ENCODE peak calls at places on chromosomes 1 and 21, in eight cellular contexts. One of them, this sample, is unnamed.

GRCh38 chr1:86515597-86515996 is 31.3 kb upstream of the CLCA4 start:
- DNase-seq in stomach: no peak
- DNase-seq in tibial artery: no peak
- DNase-seq in ovary: no peak
- DNase-seq in body of pancreas: no peak
- DNase-seq in lower lobe of right lung: no peak
- DNase-seq in A673: peak; percentile 29
- DNase-seq in PC-3: peak; percentile 62
- DNase-seq in this sample: no peak

GRCh38 chr1:55131801-55132200 is 83.4 kb downstream of the USP24 start:
- DNase-seq in stomach: no peak
- DNase-seq in tibial artery: no peak
- DNase-seq in ovary: no peak
- DNase-seq in body of pancreas: no peak
- DNase-seq in lower lobe of right lung: no peak
- DNase-seq in A673: no peak
- DNase-seq in PC-3: peak; percentile 49
- DNase-seq in this sample: peak; percentile 66

GRCh38 chr1:150017206-150017750 is 6.8 kb upstream of the OTUD7B start:
- DNase-seq in stomach: peak; percentile 63
- DNase-seq in tibial artery: no peak
- DNase-seq in ovary: no peak
- DNase-seq in body of pancreas: peak; percentile 29
- DNase-seq in lower lobe of right lung: peak; percentile 53
- DNase-seq in A673: no peak
- DNase-seq in PC-3: peak; percentile 38
- DNase-seq in this sample: no peak

GRCh38 chr1:23772049-23772853 is 6.0 kb upstream of the PITHD1 start:
- DNase-seq in stomach: peak; percentile 94
- DNase-seq in tibial artery: peak; percentile 90
- DNase-seq in ovary: peak; percentile 87
- DNase-seq in body of pancreas: peak; percentile 88
- DNase-seq in lower lobe of right lung: peak; percentile 92
- DNase-seq in A673: peak; percentile 88
- DNase-seq in PC-3: peak; percentile 88
- DNase-seq in this sample: peak; percentile 88

GRCh38 chr1:165645654-165646366 is 14.8 kb downstream of the MGST3 start:
- DNase-seq in stomach: peak; percentile 79
- DNase-seq in tibial artery: no peak
- DNase-seq in ovary: no peak
- DNase-seq in body of pancreas: peak; percentile 49
- DNase-seq in lower lobe of right lung: no peak
- DNase-seq in A673: peak; percentile 64
- DNase-seq in PC-3: peak; percentile 44
- DNase-seq in this sample: no peak

GRCh38 chr1:155320661-155321576 is at the start of gene RUSC1:
- DNase-seq in stomach: peak; percentile 75
- DNase-seq in tibial artery: peak; percentile 82
- DNase-seq in ovary: peak; percentile 83
- DNase-seq in body of pancreas: peak; percentile 61
- DNase-seq in lower lobe of right lung: peak; percentile 84
- DNase-seq in A673: peak; percentile 84
- DNase-seq in PC-3: peak; percentile 41
- DNase-seq in this sample: peak; percentile 47

GRCh38 chr1:156002182-156002911 is 18.4 kb downstream of the SSR2 start:
- DNase-seq in stomach: no peak
- DNase-seq in tibial artery: no peak
- DNase-seq in ovary: no peak
- DNase-seq in body of pancreas: no peak
- DNase-seq in lower lobe of right lung: peak; percentile 56
- DNase-seq in A673: no peak
- DNase-seq in PC-3: no peak
- DNase-seq in this sample: no peak

GRCh38 chr1:167136191-167136614 is 42.3 kb downstream of the STYXL2 start:
- DNase-seq in stomach: no peak
- DNase-seq in tibial artery: no peak
- DNase-seq in ovary: no peak
- DNase-seq in body of pancreas: no peak
- DNase-seq in lower lobe of right lung: no peak
- DNase-seq in A673: peak; percentile 36
- DNase-seq in PC-3: peak; percentile 65
- DNase-seq in this sample: peak; percentile 60

GRCh38 chr1:17795836-17796645 is 40.9 kb downstream of the ACTL8 start:
- DNase-seq in stomach: no peak
- DNase-seq in tibial artery: no peak
- DNase-seq in ovary: no peak
- DNase-seq in body of pancreas: no peak
- DNase-seq in lower lobe of right lung: no peak
- DNase-seq in A673: peak; percentile 18
- DNase-seq in PC-3: no peak
- DNase-seq in this sample: no peak

GRCh38 chr1:192175971-192176370 is 17.7 kb downstream of the RGS18 start:
- DNase-seq in stomach: no peak
- DNase-seq in tibial artery: no peak
- DNase-seq in ovary: no peak
- DNase-seq in body of pancreas: no peak
- DNase-seq in lower lobe of right lung: no peak
- DNase-seq in A673: no peak
- DNase-seq in PC-3: no peak
- DNase-seq in this sample: no peak

GRCh38 chr1:76115186-76115585 is 40.6 kb downstream of the ST6GALNAC3 start:
- DNase-seq in stomach: no peak
- DNase-seq in tibial artery: no peak
- DNase-seq in ovary: no peak
- DNase-seq in body of pancreas: no peak
- DNase-seq in lower lobe of right lung: no peak
- DNase-seq in A673: no peak
- DNase-seq in PC-3: no peak
- DNase-seq in this sample: no peak

GRCh38 chr21:21921410-21922232 is 923.4 kb downstream of the NCAM2 start:
- DNase-seq in stomach: no peak
- DNase-seq in tibial artery: no peak
- DNase-seq in ovary: no peak
- DNase-seq in body of pancreas: peak; percentile 16
- DNase-seq in lower lobe of right lung: no peak
- DNase-seq in A673: peak; percentile 34
- DNase-seq in PC-3: peak; percentile 65
- DNase-seq in this sample: no peak

GRCh38 chr1:177913762-177914540 is 55.9 kb downstream of the SEC16B start:
- DNase-seq in stomach: peak; percentile 65
- DNase-seq in tibial artery: no peak
- DNase-seq in ovary: no peak
- DNase-seq in body of pancreas: peak; percentile 24
- DNase-seq in lower lobe of right lung: no peak
- DNase-seq in A673: peak; percentile 84
- DNase-seq in PC-3: peak; percentile 22
- DNase-seq in this sample: peak; percentile 24

GRCh38 chr1:25451903-25452302 is 21.2 kb downstream of the MACO1 start:
- DNase-seq in stomach: no peak
- DNase-seq in tibial artery: no peak
- DNase-seq in ovary: no peak
- DNase-seq in body of pancreas: no peak
- DNase-seq in lower lobe of right lung: no peak
- DNase-seq in A673: no peak
- DNase-seq in PC-3: no peak
- DNase-seq in this sample: no peak
- H3K27ac ChIP-seq in stomach: no peak overlapping the region
- H3K27ac ChIP-seq in tibial artery: no peak overlapping the region
- H3K27ac ChIP-seq in ovary: no peak overlapping the region
- H3K27ac ChIP-seq in body of pancreas: no peak overlapping the region
- H3K27ac ChIP-seq in lower lobe of right lung: no peak overlapping the region
- H3K27ac ChIP-seq in A673: no peak overlapping the region
- H3K27ac ChIP-seq in PC-3: no peak overlapping the region
- H3K27ac ChIP-seq in this sample: no peak overlapping the region

GRCh38 chr1:232628335-232629214 is 1.4 kb downstream of the SIPA1L2 start:
- DNase-seq in stomach: no peak
- DNase-seq in tibial artery: no peak
- DNase-seq in ovary: no peak
- DNase-seq in body of pancreas: no peak
- DNase-seq in lower lobe of right lung: no peak
- DNase-seq in A673: peak; percentile 71
- DNase-seq in PC-3: peak; percentile 75
- DNase-seq in this sample: no peak
- TF ChIP-seq CTCF in stomach: no peak
- TF ChIP-seq CTCF in tibial artery: no peak
- TF ChIP-seq CTCF in ovary: peak; percentile 32
- TF ChIP-seq CTCF in body of pancreas: no peak
- TF ChIP-seq CTCF in lower lobe of right lung: peak; percentile 41
- TF ChIP-seq CTCF in A673: peak; percentile 56
- TF ChIP-seq CTCF in PC-3: peak; percentile 67
- TF ChIP-seq CTCF in this sample: peak; percentile 38

DNA sequence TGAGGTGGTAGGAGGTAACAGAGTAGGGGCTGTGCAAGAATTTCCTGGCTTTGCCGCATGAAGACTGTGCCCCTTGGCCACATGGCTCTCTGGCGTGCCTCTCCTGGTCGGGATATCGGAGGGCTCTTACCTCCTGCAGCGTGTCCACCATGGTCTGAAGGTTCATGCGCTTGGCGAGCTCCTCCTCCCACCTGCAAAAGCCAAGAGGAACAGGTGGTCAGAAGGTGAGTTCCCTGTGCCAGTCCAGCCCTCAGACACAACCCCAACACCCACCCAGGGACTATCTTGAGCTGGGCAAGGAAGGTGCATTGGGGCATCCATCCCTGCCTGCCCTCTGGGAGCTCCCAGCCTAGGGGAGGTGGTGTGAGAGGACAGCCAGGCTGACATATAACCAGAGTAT is 18.6 kb upstream of the ALDH4A1 start:
- DNase-seq in stomach: no peak
- DNase-seq in tibial artery: no peak
- DNase-seq in ovary: no peak
- DNase-seq in body of pancreas: no peak
- DNase-seq in lower lobe of right lung: no peak
- DNase-seq in A673: no peak
- DNase-seq in PC-3: no peak
- DNase-seq in this sample: no peak
- H3K27ac ChIP-seq in stomach: no peak overlapping the region
- H3K27ac ChIP-seq in tibial artery: peak overlapping the region; percentile 95
- H3K27ac ChIP-seq in ovary: no peak overlapping the region
- H3K27ac ChIP-seq in body of pancreas: no peak overlapping the region
- H3K27ac ChIP-seq in lower lobe of right lung: no peak overlapping the region
- H3K27ac ChIP-seq in A673: no peak overlapping the region
- H3K27ac ChIP-seq in PC-3: peak overlapping the region; percentile 92
- H3K27ac ChIP-seq in this sample: no peak overlapping the region

GRCh38 chr1:210706246-210706645 is 377.5 kb downstream of the HHAT start:
- DNase-seq in stomach: no peak
- DNase-seq in tibial artery: no peak
- DNase-seq in ovary: no peak
- DNase-seq in body of pancreas: no peak
- DNase-seq in lower lobe of right lung: no peak
- DNase-seq in A673: no peak
- DNase-seq in PC-3: no peak
- DNase-seq in this sample: no peak

GRCh38 chr1:210715072-210715471 is 386.4 kb downstream of the HHAT start:
- DNase-seq in stomach: no peak
- DNase-seq in tibial artery: no peak
- DNase-seq in ovary: no peak
- DNase-seq in body of pancreas: no peak
- DNase-seq in lower lobe of right lung: no peak
- DNase-seq in A673: peak; percentile 6
- DNase-seq in PC-3: no peak
- DNase-seq in this sample: no peak

GRCh38 chr1:210707300-210707699 is 378.6 kb downstream of the HHAT start:
- DNase-seq in stomach: no peak
- DNase-seq in tibial artery: no peak
- DNase-seq in ovary: no peak
- DNase-seq in body of pancreas: no peak
- DNase-seq in lower lobe of right lung: no peak
- DNase-seq in A673: no peak
- DNase-seq in PC-3: no peak
- DNase-seq in this sample: no peak

GRCh38 chr1:210709694-210710093 is 381.0 kb downstream of the HHAT start:
- DNase-seq in stomach: no peak
- DNase-seq in tibial artery: no peak
- DNase-seq in ovary: no peak
- DNase-seq in body of pancreas: no peak
- DNase-seq in lower lobe of right lung: no peak
- DNase-seq in A673: no peak
- DNase-seq in PC-3: no peak
- DNase-seq in this sample: no peak

DNA sequence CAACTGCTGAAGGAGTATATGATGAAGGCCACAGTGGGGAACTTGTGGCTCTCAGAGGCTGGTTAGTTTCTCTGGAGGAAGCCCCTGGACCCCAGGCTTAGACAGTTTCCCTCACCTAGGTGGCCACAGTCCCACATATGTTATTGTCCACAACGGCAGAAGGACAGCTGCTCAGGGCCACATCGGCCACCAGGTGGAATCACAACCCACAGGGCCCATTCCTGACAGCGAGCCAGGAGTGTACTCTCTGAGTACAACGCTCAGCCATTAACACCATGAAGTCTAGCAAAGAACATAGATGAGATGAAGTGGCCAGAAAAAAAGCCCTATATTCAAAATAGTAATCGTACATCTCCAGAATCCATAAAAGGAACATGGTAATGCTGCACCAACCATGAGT is 383.1 kb downstream of the HHAT start:
- DNase-seq in stomach: no peak
- DNase-seq in tibial artery: no peak
- DNase-seq in ovary: no peak
- DNase-seq in body of pancreas: peak; percentile 21
- DNase-seq in lower lobe of right lung: no peak
- DNase-seq in A673: no peak
- DNase-seq in PC-3: no peak
- DNase-seq in this sample: no peak
- TF ChIP-seq CTCF in stomach: no peak
- TF ChIP-seq CTCF in tibial artery: no peak
- TF ChIP-seq CTCF in ovary: no peak
- TF ChIP-seq CTCF in body of pancreas: no peak
- TF ChIP-seq CTCF in lower lobe of right lung: no peak
- TF ChIP-seq CTCF in A673: no peak
- TF ChIP-seq CTCF in PC-3: no peak
- TF ChIP-seq CTCF in this sample: peak; percentile 12

GRCh38 chr1:160133990-160134770 is 17.2 kb upstream of the ATP1A4 start:
- DNase-seq in stomach: no peak
- DNase-seq in tibial artery: no peak
- DNase-seq in ovary: no peak
- DNase-seq in body of pancreas: no peak
- DNase-seq in lower lobe of right lung: no peak
- DNase-seq in A673: no peak
- DNase-seq in PC-3: no peak
- DNase-seq in this sample: no peak
- H3K27ac ChIP-seq in stomach: no peak overlapping the region
- H3K27ac ChIP-seq in tibial artery: peak overlapping the region; percentile 93
- H3K27ac ChIP-seq in ovary: no peak overlapping the region
- H3K27ac ChIP-seq in body of pancreas: no peak overlapping the region
- H3K27ac ChIP-seq in lower lobe of right lung: no peak overlapping the region
- H3K27ac ChIP-seq in A673: no peak overlapping the region
- H3K27ac ChIP-seq in PC-3: no peak overlapping the region
- H3K27ac ChIP-seq in this sample: no peak overlapping the region

DNA sequence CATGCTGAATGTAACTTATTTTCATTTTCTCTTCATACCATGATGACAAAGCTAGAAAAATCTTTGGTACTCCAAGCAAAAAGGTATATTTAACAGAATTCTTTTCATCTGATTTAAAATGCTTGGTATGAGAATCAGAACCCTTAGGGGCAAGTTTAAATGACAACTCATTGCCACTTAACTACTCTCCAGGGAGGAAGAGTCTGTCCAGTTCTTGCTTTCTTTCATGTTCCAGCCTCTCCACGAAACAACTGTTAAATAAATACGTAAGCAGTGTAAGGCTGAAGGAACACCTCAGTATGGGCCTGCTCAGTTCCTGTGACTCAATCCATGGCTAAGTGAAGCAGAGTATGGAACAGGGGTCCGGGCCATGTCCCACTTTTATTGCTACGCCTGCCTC is 1.6 kb downstream of the LCE2A start:
- DNase-seq in stomach: no peak
- DNase-seq in tibial artery: no peak
- DNase-seq in ovary: no peak
- DNase-seq in body of pancreas: no peak
- DNase-seq in lower lobe of right lung: no peak
- DNase-seq in A673: no peak
- DNase-seq in PC-3: no peak
- DNase-seq in this sample: no peak
- TF ChIP-seq CTCF in stomach: no peak
- TF ChIP-seq CTCF in tibial artery: no peak
- TF ChIP-seq CTCF in ovary: no peak
- TF ChIP-seq CTCF in body of pancreas: no peak
- TF ChIP-seq CTCF in lower lobe of right lung: no peak
- TF ChIP-seq CTCF in A673: no peak
- TF ChIP-seq CTCF in PC-3: no peak
- TF ChIP-seq CTCF in this sample: no peak